ENCODE peak calls at places on chromosomes 12 and 14, in eight cellular contexts. Y is CD8-positive, alpha-beta T cell; A is neuronal stem cell; P is neural crest cell; X is left ventricle myocardium inferior; R is right cardiac atrium; G is central memory CD8-positive, alpha-beta T cell; W is NCI-H2081. I is an unnamed sample.

GRCh38 chr14:79254069-79254775 is 957.1 kb downstream of the DIO2 start:
- DNase-seq in Y (no peak), A (no peak), P (no peak), X (no peak), R (no peak), G (no peak), W (no peak), I (no peak)

GRCh38 chr12:48202766-48203165 is 326 bp downstream of the OR10AD1 start:
- DNase-seq in Y (no peak), A (no peak), P (no peak), X (no peak), R (no peak), G (no peak), W (no peak), I (no peak)

GRCh38 chr12:93521225-93521854 is 51.1 kb upstream of the SOCS2 start:
- DNase-seq in Y (no peak), A (no peak), P (no peak), X (no peak), R (peak), G (no peak), W (no peak), I (no peak)

GRCh38 chr14:101861464-101861863 is 100.0 kb downstream of the PPP2R5C start:
- DNase-seq in Y (no peak), A (no peak), P (no peak), X (no peak), R (no peak), G (no peak), W (no peak), I (no peak)

GRCh38 chr14:105690671-105691070 is 164.3 kb downstream of the TMEM121 start:
- DNase-seq in Y (peak), A (no peak), P (no peak), X (no peak), R (no peak), G (no peak), W (no peak), I (no peak)

GRCh38 chr14:68925373-68925772 is 53.7 kb downstream of the ACTN1 start:
- DNase-seq in Y (no peak), A (no peak), P (no peak), X (no peak), R (no peak), G (no peak), W (no peak), I (no peak)

GRCh38 chr12:57586128-57586527 is 4.9 kb upstream of the PIP4K2C start:
- DNase-seq in Y (no peak), A (no peak), P (no peak), X (no peak), R (no peak), G (no peak), W (no peak), I (no peak)

GRCh38 chr12:93722757-93723567 is 45.8 kb downstream of the CRADD start:
- DNase-seq in Y (no peak), A (no peak), P (no peak), X (no peak), R (no peak), G (no peak), W (no peak), I (no peak)

GRCh38 chr12:32198555-32198954 is 91.9 kb downstream of the BICD1 start:
- DNase-seq in Y (no peak), A (no peak), P (no peak), X (no peak), R (no peak), G (no peak), W (no peak), I (no peak)

GRCh38 chr12:32847287-32847686 is 49.3 kb downstream of the PKP2 start:
- DNase-seq in Y (no peak), A (no peak), P (no peak), X (no peak), R (no peak), G (no peak), W (no peak), I (no peak)

GRCh38 chr12:75995691-75996090 is 35.9 kb downstream of the PHLDA1 start:
- DNase-seq in Y (no peak), A (no peak), P (no peak), X (no peak), R (no peak), G (no peak), W (peak), I (no peak)

GRCh38 chr12:131452444-131452860 is 258.4 kb upstream of the SFSWAP start:
- DNase-seq in Y (peak), A (no peak), P (peak), X (no peak), R (no peak), G (no peak), W (no peak), I (no peak)

GRCh38 chr14:53019391-53019790 is 68.5 kb upstream of the FERMT2 start:
- DNase-seq in Y (no peak), A (no peak), P (no peak), X (no peak), R (no peak), G (no peak), W (no peak), I (no peak)

GRCh38 chr12:80821513-80822000 is 104.8 kb downstream of the MYF5 start:
- DNase-seq in Y (no peak), A (peak), P (no peak), X (no peak), R (peak), G (no peak), W (no peak), I (no peak)

GRCh38 chr14:91877376-91877775 is 10.0 kb upstream of the TC2N start:
- DNase-seq in Y (no peak), A (no peak), P (no peak), X (no peak), R (no peak), G (no peak), W (no peak), I (no peak)

GRCh38 chr14:75469606-75470237 is 41.9 kb downstream of the JDP2 start:
- DNase-seq in Y (no peak), A (no peak), P (no peak), X (no peak), R (no peak), G (no peak), W (peak), I (no peak)

GRCh38 chr14:101357559-101358319 is 203.6 kb upstream of the DIO3 start:
- DNase-seq in Y (peak), A (no peak), P (no peak), X (no peak), R (no peak), G (no peak), W (no peak), I (no peak)

GRCh38 chr14:102882233-102882906 is 40.1 kb upstream of the AMN start:
- DNase-seq in Y (no peak), A (no peak), P (no peak), X (no peak), R (no peak), G (no peak), W (no peak), I (no peak)

GRCh38 chr12:112936264-112936663 is 2.0 kb upstream of the OAS3 start:
- DNase-seq in Y (no peak), A (no peak), P (no peak), X (no peak), R (no peak), G (no peak), W (no peak), I (no peak)

GRCh38 chr14:33589334-33589733 is 361.5 kb downstream of the EGLN3 start:
- DNase-seq in Y (no peak), A (no peak), P (no peak), X (no peak), R (no peak), G (no peak), W (no peak), I (no peak)

GRCh38 chr14:36520601-36521525 is 831 bp upstream of the NKX2-1 start:
- DNase-seq in Y (no peak), A (peak), P (peak), X (no peak), R (no peak), G (no peak), W (peak), I (no peak)

GRCh38 chr12:116465892-116466291 is 93.3 kb upstream of the MAP1LC3B2 start:
- DNase-seq in Y (no peak), A (no peak), P (no peak), X (no peak), R (no peak), G (no peak), W (no peak), I (no peak)

GRCh38 chr14:96861568-96862310 is 64.6 kb downstream of the VRK1 start:
- DNase-seq in Y (no peak), A (no peak), P (no peak), X (no peak), R (no peak), G (no peak), W (no peak), I (no peak)

GRCh38 chr12:132921685-132922084 is 34.3 kb upstream of the CHFR start:
- DNase-seq in Y (no peak), A (no peak), P (no peak), X (no peak), R (no peak), G (no peak), W (no peak), I (no peak)

GRCh38 chr14:23056257-23056955 is 914 bp downstream of the CDH24 start:
- DNase-seq in Y (peak), A (peak), P (peak), X (peak), R (peak), G (peak), W (no peak), I (peak)

GRCh38 chr12:131131077-131131807 is 177.5 kb downstream of the ADGRD1 start:
- DNase-seq in Y (peak), A (no peak), P (no peak), X (no peak), R (no peak), G (peak), W (no peak), I (no peak)

GRCh38 chr12:130988261-130989175 is 34.8 kb downstream of the ADGRD1 start:
- DNase-seq in Y (no peak), A (no peak), P (no peak), X (no peak), R (no peak), G (no peak), W (no peak), I (no peak)

GRCh38 chr12:109875572-109876131 is 4.7 kb downstream of the GLTP start:
- DNase-seq in Y (no peak), A (no peak), P (no peak), X (no peak), R (no peak), G (no peak), W (no peak), I (no peak)

GRCh38 chr12:12405882-12406281 is 49.0 kb downstream of the BORCS5 start:
- DNase-seq in Y (no peak), A (no peak), P (no peak), X (peak), R (no peak), G (no peak), W (peak), I (no peak)

GRCh38 chr14:74302160-74302628 is 540 bp downstream of the ABCD4 start:
- DNase-seq in Y (no peak), A (no peak), P (no peak), X (no peak), R (no peak), G (no peak), W (peak), I (peak)

I was measured in central memory CD4-positive, alpha-beta T cell.